ENCODE peak calls at places on chromosome 18, in nine cellular contexts. X is prostate gland; E is effector memory CD4-positive, alpha-beta T cell; C is heart left ventricle; G is brain microvascular endothelial cell; O is lower leg skin; Y is adipocyte; F is kidney; S is AG04450. Z is an unnamed sample.
A peak's percentile ranks its signal among the peaks of the same experiment; 100 is the strongest.

GRCh38 chr18:26309283-26309682 is 83.0 kb downstream of the TAF4B start:
- DNase-seq in X (no peak), E (no peak), C (no peak), G (no peak), O (no peak), Y (peak; percentile 82), F (no peak), S (no peak), Z (no peak)

GRCh38 chr18:77013777-77014525 is 118.6 kb downstream of the MBP start:
- DNase-seq in X (no peak), E (no peak), C (peak; percentile 86), G (no peak), O (peak; percentile 85), Y (no peak), F (peak; percentile 47), S (no peak), Z (no peak)

GRCh38 chr18:74950479-74950878 is 258.5 kb downstream of the PTGR3 start:
- DNase-seq in X (no peak), E (no peak), C (no peak), G (no peak), O (no peak), Y (no peak), F (no peak), S (no peak), Z (no peak)

GRCh38 chr18:63648241-63648640 is 4.2 kb upstream of the SERPINB4 start:
- DNase-seq in X (no peak), E (no peak), C (no peak), G (peak; percentile 22), O (no peak), Y (no peak), F (no peak), S (no peak), Z (no peak)

GRCh38 chr18:64717026-64717425 is 568.1 kb upstream of the LINC00305 start:
- DNase-seq in X (no peak), E (no peak), C (no peak), G (no peak), O (no peak), Y (no peak), F (no peak), S (no peak), Z (no peak)

GRCh38 chr18:63161728-63162195 is 157.8 kb downstream of the BCL2 start:
- DNase-seq in X (peak; percentile 59), E (peak; percentile 78), C (peak; percentile 60), G (peak; percentile 97), O (peak; percentile 90), Y (peak; percentile 85), F (no peak), S (peak; percentile 66), Z (peak; percentile 65)

GRCh38 chr18:11514267-11514666 is 95.1 kb upstream of the SLC35G4 start:
- DNase-seq in X (no peak), E (no peak), C (no peak), G (no peak), O (no peak), Y (no peak), F (no peak), S (no peak), Z (no peak)

GRCh38 chr18:2617974-2618373 is 37.6 kb upstream of the SMCHD1 start:
- DNase-seq in X (no peak), E (no peak), C (no peak), G (no peak), O (no peak), Y (peak; percentile 28), F (no peak), S (no peak), Z (no peak)

GRCh38 chr18:28875059-28875458 is 698.1 kb upstream of the CDH2 start:
- DNase-seq in X (no peak), E (no peak), C (no peak), G (no peak), O (no peak), Y (no peak), F (no peak), S (no peak), Z (no peak)

GRCh38 chr18:54023471-54023870 is 201.0 kb downstream of the MBD2 start:
- DNase-seq in X (no peak), E (no peak), C (no peak), G (peak; percentile 93), O (no peak), Y (peak; percentile 66), F (no peak), S (no peak), Z (no peak)

GRCh38 chr18:39448942-39449341 is 1883.3 kb upstream of the CELF4 start:
- DNase-seq in X (no peak), E (no peak), C (no peak), G (peak; percentile 59), O (no peak), Y (no peak), F (no peak), S (no peak), Z (no peak)

GRCh38 chr18:7370375-7370774 is 139.5 kb downstream of the LRRC30 start:
- DNase-seq in X (peak; percentile 17), E (no peak), C (peak; percentile 60), G (no peak), O (no peak), Y (no peak), F (peak; percentile 68), S (no peak), Z (no peak)

GRCh38 chr18:9613550-9614400 is 584 bp downstream of the PPP4R1 start:
- DNase-seq in X (peak; percentile 19), E (no peak), C (peak; percentile 73), G (no peak), O (peak; percentile 39), Y (peak; percentile 76), F (peak; percentile 89), S (no peak), Z (peak; percentile 49)

GRCh38 chr18:62324917-62325805 is at the start of gene TNFRSF11A:
- DNase-seq in X (peak; percentile 45), E (peak; percentile 26), C (no peak), G (no peak), O (no peak), Y (peak; percentile 33), F (peak; percentile 82), S (no peak), Z (no peak)

GRCh38 chr18:73511751-73512525 is 635.7 kb downstream of the FBXO15 start:
- DNase-seq in X (no peak), E (no peak), C (no peak), G (no peak), O (no peak), Y (no peak), F (no peak), S (peak; percentile 39), Z (no peak)

GRCh38 chr18:55310863-55311262 is 277.1 kb downstream of the TCF4 start:
- DNase-seq in X (no peak), E (no peak), C (no peak), G (no peak), O (no peak), Y (no peak), F (no peak), S (no peak), Z (no peak)
- H3K4me3 ChIP-seq in X (no peak overlapping the region), E (no peak overlapping the region), C (no peak overlapping the region), G (no peak overlapping the region), O (no peak overlapping the region), Y (no peak overlapping the region), F (no peak overlapping the region), S (no peak overlapping the region), Z (no peak overlapping the region)

DNA sequence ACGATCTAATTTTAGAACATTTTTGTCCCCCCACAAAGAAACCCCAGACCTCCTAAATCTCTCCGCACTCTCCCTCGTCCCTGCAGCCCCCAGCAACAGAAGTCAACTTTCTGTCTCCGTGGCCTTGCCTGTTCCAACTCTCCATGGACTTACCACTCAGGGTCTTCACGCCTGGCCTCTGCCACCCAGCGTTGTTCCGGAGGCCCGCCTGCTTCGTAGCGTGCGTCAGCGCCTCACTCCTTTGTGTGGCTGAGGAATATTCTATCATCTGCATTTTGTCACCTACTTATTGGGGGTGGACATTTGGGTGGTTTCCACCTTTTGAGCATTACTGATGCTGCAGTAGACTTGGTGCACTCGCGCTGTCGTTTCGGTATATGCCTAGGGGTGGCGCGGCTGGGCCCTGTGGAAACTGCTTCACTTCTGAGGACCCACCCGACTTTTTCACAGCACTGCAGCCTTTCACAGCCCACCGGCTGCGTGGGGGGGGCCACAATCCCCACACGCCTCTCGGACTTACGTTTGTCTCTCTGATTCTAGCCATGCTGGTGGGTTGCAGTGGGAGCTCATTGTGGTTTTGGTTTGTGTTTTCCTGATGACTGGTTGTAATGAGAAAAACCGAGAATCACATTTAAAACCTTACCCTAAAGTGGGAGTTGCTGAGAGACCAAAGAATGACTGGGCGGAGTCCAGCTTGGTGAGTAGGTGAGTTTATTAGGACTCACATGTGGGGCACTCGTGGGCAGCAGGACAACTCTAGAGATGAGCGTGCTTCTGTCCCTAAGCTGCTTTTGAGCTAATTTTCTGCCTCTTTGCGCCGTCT is 1.4 kb upstream of the HSBP1L1 start:
- DNase-seq in X (no peak), E (peak; percentile 46), C (no peak), G (no peak), O (no peak), Y (no peak), F (no peak), S (no peak), Z (no peak)
- H3K4me3 ChIP-seq in X (no peak overlapping the region), E (no peak overlapping the region), C (no peak overlapping the region), G (no peak overlapping the region), O (no peak overlapping the region), Y (no peak overlapping the region), F (no peak overlapping the region), S (no peak overlapping the region), Z (no peak overlapping the region)

GRCh38 chr18:24381126-24381525 is 16.5 kb downstream of the OSBPL1A start:
- DNase-seq in X (no peak), E (no peak), C (no peak), G (no peak), O (no peak), Y (no peak), F (no peak), S (no peak), Z (no peak)

GRCh38 chr18:24380163-24380747 is 17.4 kb downstream of the OSBPL1A start:
- DNase-seq in X (no peak), E (no peak), C (no peak), G (no peak), O (no peak), Y (no peak), F (no peak), S (no peak), Z (no peak)

GRCh38 chr18:24373331-24373730 is 24.3 kb downstream of the OSBPL1A start:
- DNase-seq in X (no peak), E (no peak), C (no peak), G (no peak), O (no peak), Y (peak; percentile 48), F (no peak), S (no peak), Z (no peak)

GRCh38 chr18:24378598-24378997 is 19.0 kb downstream of the OSBPL1A start:
- DNase-seq in X (no peak), E (no peak), C (no peak), G (no peak), O (no peak), Y (no peak), F (no peak), S (no peak), Z (no peak)
- H3K4me3 ChIP-seq in X (no peak overlapping the region), E (no peak overlapping the region), C (no peak overlapping the region), G (no peak overlapping the region), O (no peak overlapping the region), Y (no peak overlapping the region), F (no peak overlapping the region), S (no peak overlapping the region), Z (no peak overlapping the region)

DNA sequence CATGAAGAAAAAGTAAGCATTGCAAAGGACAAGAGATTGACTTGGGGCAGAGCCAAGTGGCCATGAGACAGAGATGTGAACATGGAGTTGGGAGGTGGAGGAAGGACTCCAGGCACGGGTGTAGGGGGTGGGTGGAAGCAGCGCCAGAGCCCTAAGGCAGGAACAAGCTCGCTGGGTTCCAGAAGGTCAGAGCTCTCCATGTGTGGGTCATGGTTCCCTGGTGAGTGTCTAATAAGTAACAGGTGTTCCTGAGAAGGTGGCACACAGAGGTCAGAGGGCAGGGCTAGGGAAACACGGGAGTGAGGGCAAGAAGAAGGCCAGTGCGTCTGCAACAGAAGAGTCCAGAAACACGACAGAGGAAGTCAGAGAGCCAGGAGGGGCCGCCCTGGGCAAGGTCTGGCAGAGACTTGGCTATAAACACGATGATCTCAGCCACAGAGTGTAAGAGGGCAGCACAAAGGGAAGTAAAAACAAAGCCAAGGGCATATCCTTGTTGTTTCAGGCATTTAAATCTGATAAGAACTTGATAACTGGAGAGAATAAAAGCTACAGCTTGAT is 260.8 kb downstream of the TGIF1 start:
- DNase-seq in X (peak; percentile 36), E (no peak), C (peak; percentile 62), G (no peak), O (peak; percentile 24), Y (peak; percentile 6), F (peak; percentile 94), S (no peak), Z (no peak)
- H3K4me3 ChIP-seq in X (no peak overlapping the region), E (no peak overlapping the region), C (no peak overlapping the region), G (no peak overlapping the region), O (no peak overlapping the region), Y (no peak overlapping the region), F (no peak overlapping the region), S (no peak overlapping the region), Z (no peak overlapping the region)